ENCODE peak calls at places on chromosomes 7 and 10, in seven cellular contexts. One of them, this sample, is unnamed.
A peak's percentile ranks its signal among the peaks of the same experiment; 100 is the strongest.

GRCh38 chr7:2452074-2452507 is 24.1 kb downstream of the GRIFIN start:
- DNase-seq in fibroblast of the aortic adventitia: no peak
- DNase-seq in PC-9: no peak
- DNase-seq in kidney epithelial cell: no peak
- DNase-seq in thoracic aorta: no peak
- DNase-seq in spleen: peak; percentile 78
- DNase-seq in prostate gland: no peak
- DNase-seq in this sample: no peak

GRCh38 chr7:133937786-133938185 is 189.4 kb upstream of the LRGUK start:
- DNase-seq in fibroblast of the aortic adventitia: no peak
- DNase-seq in PC-9: no peak
- DNase-seq in kidney epithelial cell: no peak
- DNase-seq in thoracic aorta: no peak
- DNase-seq in spleen: no peak
- DNase-seq in prostate gland: no peak
- DNase-seq in this sample: no peak

GRCh38 chr10:100009283-100009792 is 409 bp downstream of the DNMBP start:
- DNase-seq in fibroblast of the aortic adventitia: peak; percentile 48
- DNase-seq in PC-9: no peak
- DNase-seq in kidney epithelial cell: no peak
- DNase-seq in thoracic aorta: no peak
- DNase-seq in spleen: peak; percentile 95
- DNase-seq in prostate gland: peak; percentile 56
- DNase-seq in this sample: no peak

GRCh38 chr10:66924674-66925345 is 1.0 kb upstream of the LRRTM3 start:
- DNase-seq in fibroblast of the aortic adventitia: no peak
- DNase-seq in PC-9: peak; percentile 42
- DNase-seq in kidney epithelial cell: no peak
- DNase-seq in thoracic aorta: no peak
- DNase-seq in spleen: no peak
- DNase-seq in prostate gland: no peak
- DNase-seq in this sample: peak; percentile 7

GRCh38 chr10:123665371-123666286 is 526 bp upstream of the GPR26 start:
- DNase-seq in fibroblast of the aortic adventitia: no peak
- DNase-seq in PC-9: no peak
- DNase-seq in kidney epithelial cell: no peak
- DNase-seq in thoracic aorta: no peak
- DNase-seq in spleen: no peak
- DNase-seq in prostate gland: no peak
- DNase-seq in this sample: no peak

GRCh38 chr10:3528271-3528670 is 256.7 kb downstream of the KLF6 start:
- DNase-seq in fibroblast of the aortic adventitia: peak; percentile 86
- DNase-seq in PC-9: no peak
- DNase-seq in kidney epithelial cell: no peak
- DNase-seq in thoracic aorta: no peak
- DNase-seq in spleen: no peak
- DNase-seq in prostate gland: no peak
- DNase-seq in this sample: no peak

GRCh38 chr7:117283371-117283770 is 39.5 kb downstream of the WNT2 start:
- DNase-seq in fibroblast of the aortic adventitia: peak; percentile 84
- DNase-seq in PC-9: no peak
- DNase-seq in kidney epithelial cell: peak; percentile 45
- DNase-seq in thoracic aorta: no peak
- DNase-seq in spleen: no peak
- DNase-seq in prostate gland: no peak
- DNase-seq in this sample: no peak

GRCh38 chr10:132185601-132186487 is 904 bp upstream of the DPYSL4 start:
- DNase-seq in fibroblast of the aortic adventitia: peak; percentile 12
- DNase-seq in PC-9: no peak
- DNase-seq in kidney epithelial cell: no peak
- DNase-seq in thoracic aorta: no peak
- DNase-seq in spleen: no peak
- DNase-seq in prostate gland: peak; percentile 44
- DNase-seq in this sample: no peak

GRCh38 chr7:114818501-114818900 is 103.4 kb upstream of the MDFIC start:
- DNase-seq in fibroblast of the aortic adventitia: peak; percentile 61
- DNase-seq in PC-9: peak; percentile 40
- DNase-seq in kidney epithelial cell: peak; percentile 10
- DNase-seq in thoracic aorta: no peak
- DNase-seq in spleen: no peak
- DNase-seq in prostate gland: no peak
- DNase-seq in this sample: peak; percentile 37

GRCh38 chr10:129772472-129773358 is 191.4 kb downstream of the EBF3 start:
- DNase-seq in fibroblast of the aortic adventitia: no peak
- DNase-seq in PC-9: no peak
- DNase-seq in kidney epithelial cell: no peak
- DNase-seq in thoracic aorta: no peak
- DNase-seq in spleen: peak; percentile 54
- DNase-seq in prostate gland: no peak
- DNase-seq in this sample: no peak

GRCh38 chr7:6579446-6579845 is 2.2 kb downstream of the ZDHHC4 start:
- DNase-seq in fibroblast of the aortic adventitia: no peak
- DNase-seq in PC-9: peak; percentile 56
- DNase-seq in kidney epithelial cell: no peak
- DNase-seq in thoracic aorta: no peak
- DNase-seq in spleen: no peak
- DNase-seq in prostate gland: no peak
- DNase-seq in this sample: no peak

GRCh38 chr7:84123903-84124573 is 70.6 kb downstream of the SEMA3A start:
- DNase-seq in fibroblast of the aortic adventitia: no peak
- DNase-seq in PC-9: no peak
- DNase-seq in kidney epithelial cell: no peak
- DNase-seq in thoracic aorta: no peak
- DNase-seq in spleen: no peak
- DNase-seq in prostate gland: no peak
- DNase-seq in this sample: no peak

GRCh38 chr10:129872001-129872400 is 92.1 kb downstream of the EBF3 start:
- DNase-seq in fibroblast of the aortic adventitia: no peak
- DNase-seq in PC-9: no peak
- DNase-seq in kidney epithelial cell: no peak
- DNase-seq in thoracic aorta: no peak
- DNase-seq in spleen: no peak
- DNase-seq in prostate gland: no peak
- DNase-seq in this sample: no peak

GRCh38 chr7:6489612-6490011 is 41.9 kb upstream of the DAGLB start:
- DNase-seq in fibroblast of the aortic adventitia: no peak
- DNase-seq in PC-9: no peak
- DNase-seq in kidney epithelial cell: no peak
- DNase-seq in thoracic aorta: no peak
- DNase-seq in spleen: no peak
- DNase-seq in prostate gland: no peak
- DNase-seq in this sample: no peak

GRCh38 chr7:100604976-100605911 is 3.1 kb downstream of the PCOLCE start:
- DNase-seq in fibroblast of the aortic adventitia: no peak
- DNase-seq in PC-9: no peak
- DNase-seq in kidney epithelial cell: no peak
- DNase-seq in thoracic aorta: no peak
- DNase-seq in spleen: peak; percentile 86
- DNase-seq in prostate gland: no peak
- DNase-seq in this sample: no peak

GRCh38 chr10:35712486-35712885 is 70.4 kb upstream of the FZD8 start:
- DNase-seq in fibroblast of the aortic adventitia: no peak
- DNase-seq in PC-9: no peak
- DNase-seq in kidney epithelial cell: no peak
- DNase-seq in thoracic aorta: no peak
- DNase-seq in spleen: no peak
- DNase-seq in prostate gland: no peak
- DNase-seq in this sample: no peak

GRCh38 chr7:37921340-37921805 is 933 bp downstream of the EPDR1 start:
- DNase-seq in fibroblast of the aortic adventitia: peak; percentile 53
- DNase-seq in PC-9: no peak
- DNase-seq in kidney epithelial cell: no peak
- DNase-seq in thoracic aorta: no peak
- DNase-seq in spleen: no peak
- DNase-seq in prostate gland: no peak
- DNase-seq in this sample: no peak

GRCh38 chr7:16753102-16753931 is at the start of gene TSPAN13:
- DNase-seq in fibroblast of the aortic adventitia: no peak
- DNase-seq in PC-9: peak; percentile 97
- DNase-seq in kidney epithelial cell: peak; percentile 54
- DNase-seq in thoracic aorta: no peak
- DNase-seq in spleen: peak; percentile 95
- DNase-seq in prostate gland: peak; percentile 94
- DNase-seq in this sample: peak; percentile 34

GRCh38 chr7:29565982-29566746 is 2.5 kb downstream of the PRR15 start:
- DNase-seq in fibroblast of the aortic adventitia: no peak
- DNase-seq in PC-9: no peak
- DNase-seq in kidney epithelial cell: no peak
- DNase-seq in thoracic aorta: no peak
- DNase-seq in spleen: peak; percentile 76
- DNase-seq in prostate gland: no peak
- DNase-seq in this sample: no peak

GRCh38 chr10:112713411-112713810 is 236.6 kb upstream of the TCF7L2 start:
- DNase-seq in fibroblast of the aortic adventitia: no peak
- DNase-seq in PC-9: no peak
- DNase-seq in kidney epithelial cell: no peak
- DNase-seq in thoracic aorta: no peak
- DNase-seq in spleen: no peak
- DNase-seq in prostate gland: no peak
- DNase-seq in this sample: no peak

GRCh38 chr7:76066716-76067503 is 19.0 kb downstream of the MDH2 start:
- DNase-seq in fibroblast of the aortic adventitia: no peak
- DNase-seq in PC-9: no peak
- DNase-seq in kidney epithelial cell: no peak
- DNase-seq in thoracic aorta: no peak
- DNase-seq in spleen: no peak
- DNase-seq in prostate gland: no peak
- DNase-seq in this sample: no peak

GRCh38 chr10:132883391-132883881 is 58.9 kb downstream of the CFAP46 start:
- DNase-seq in fibroblast of the aortic adventitia: no peak
- DNase-seq in PC-9: no peak
- DNase-seq in kidney epithelial cell: no peak
- DNase-seq in thoracic aorta: no peak
- DNase-seq in spleen: peak; percentile 54
- DNase-seq in prostate gland: no peak
- DNase-seq in this sample: no peak

GRCh38 chr10:23994459-23995046 is 214.4 kb upstream of the KIAA1217 start:
- DNase-seq in fibroblast of the aortic adventitia: peak; percentile 70
- DNase-seq in PC-9: no peak
- DNase-seq in kidney epithelial cell: peak; percentile 19
- DNase-seq in thoracic aorta: peak; percentile 4
- DNase-seq in spleen: no peak
- DNase-seq in prostate gland: peak; percentile 75
- DNase-seq in this sample: no peak

GRCh38 chr7:25009271-25009670 is 29.3 kb upstream of the OSBPL3 start:
- DNase-seq in fibroblast of the aortic adventitia: peak; percentile 96
- DNase-seq in PC-9: no peak
- DNase-seq in kidney epithelial cell: no peak
- DNase-seq in thoracic aorta: no peak
- DNase-seq in spleen: no peak
- DNase-seq in prostate gland: no peak
- DNase-seq in this sample: peak; percentile 36

GRCh38 chr10:108545921-108546320 is 1377.4 kb downstream of the XPNPEP1 start:
- DNase-seq in fibroblast of the aortic adventitia: no peak
- DNase-seq in PC-9: no peak
- DNase-seq in kidney epithelial cell: no peak
- DNase-seq in thoracic aorta: no peak
- DNase-seq in spleen: no peak
- DNase-seq in prostate gland: no peak
- DNase-seq in this sample: no peak

GRCh38 chr7:155509725-155510551 is 36.4 kb downstream of the CNPY1 start:
- DNase-seq in fibroblast of the aortic adventitia: no peak
- DNase-seq in PC-9: no peak
- DNase-seq in kidney epithelial cell: no peak
- DNase-seq in thoracic aorta: no peak
- DNase-seq in spleen: peak; percentile 62
- DNase-seq in prostate gland: no peak
- DNase-seq in this sample: no peak

DNA sequence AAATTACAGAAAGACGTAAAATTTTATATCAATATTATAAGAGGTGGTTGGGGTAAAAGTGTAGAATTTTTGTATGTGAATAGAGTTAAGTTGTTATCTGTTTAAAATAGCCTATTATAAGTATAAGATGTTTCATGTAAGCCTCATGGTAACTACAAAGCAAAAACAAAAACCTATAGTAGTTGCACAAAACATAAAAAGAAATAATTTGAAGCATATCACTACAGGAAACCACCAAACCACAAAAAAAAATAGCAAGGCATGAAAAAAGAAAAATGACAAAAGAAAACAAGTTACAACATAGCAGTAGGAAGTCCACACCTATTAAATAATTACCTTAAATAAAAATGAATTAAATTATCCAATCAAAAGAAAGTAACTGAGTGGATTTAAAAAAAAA is 12.4 kb upstream of the GSTK1 start:
- DNase-seq in fibroblast of the aortic adventitia: no peak
- DNase-seq in PC-9: no peak
- DNase-seq in kidney epithelial cell: no peak
- DNase-seq in thoracic aorta: no peak
- DNase-seq in spleen: no peak
- DNase-seq in prostate gland: no peak
- DNase-seq in this sample: no peak
- H3K4me3 ChIP-seq in fibroblast of the aortic adventitia: no peak overlapping the region
- H3K4me3 ChIP-seq in PC-9: no peak overlapping the region
- H3K4me3 ChIP-seq in kidney epithelial cell: no peak overlapping the region
- H3K4me3 ChIP-seq in thoracic aorta: no peak overlapping the region
- H3K4me3 ChIP-seq in spleen: no peak overlapping the region
- H3K4me3 ChIP-seq in prostate gland: no peak overlapping the region
- H3K4me3 ChIP-seq in this sample: no peak overlapping the region

DNA sequence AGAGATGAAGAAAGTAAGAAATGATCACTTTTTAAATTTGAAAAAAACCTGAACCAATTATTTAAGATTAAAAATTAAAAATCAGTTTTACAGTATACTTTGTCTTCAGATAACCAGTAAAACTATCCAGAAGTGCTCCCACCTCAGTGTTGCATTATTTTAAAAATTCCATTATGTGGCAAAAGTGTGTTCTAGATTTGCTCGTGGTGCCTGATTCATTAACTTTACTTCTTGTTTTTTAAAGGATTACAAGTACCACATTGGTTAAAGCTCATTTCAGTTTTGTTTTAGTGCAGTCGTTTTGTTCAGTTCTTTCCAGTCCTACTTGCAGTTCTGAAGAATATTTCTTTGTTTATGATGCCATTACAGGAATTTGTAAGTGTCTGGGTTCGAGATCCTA is 68.9 kb downstream of the SNX10 start:
- DNase-seq in fibroblast of the aortic adventitia: no peak
- DNase-seq in PC-9: no peak
- DNase-seq in kidney epithelial cell: no peak
- DNase-seq in thoracic aorta: no peak
- DNase-seq in spleen: no peak
- DNase-seq in prostate gland: no peak
- DNase-seq in this sample: no peak
- TF ChIP-seq CTCF in fibroblast of the aortic adventitia: no peak
- TF ChIP-seq CTCF in PC-9: no peak
- TF ChIP-seq CTCF in kidney epithelial cell: no peak
- TF ChIP-seq CTCF in thoracic aorta: no peak
- TF ChIP-seq CTCF in spleen: no peak
- TF ChIP-seq CTCF in prostate gland: no peak
- TF ChIP-seq CTCF in this sample: no peak

GRCh38 chr7:124284937-124285336 is 252.1 kb upstream of the TMEM229A start:
- DNase-seq in fibroblast of the aortic adventitia: no peak
- DNase-seq in PC-9: no peak
- DNase-seq in kidney epithelial cell: no peak
- DNase-seq in thoracic aorta: no peak
- DNase-seq in spleen: no peak
- DNase-seq in prostate gland: no peak
- DNase-seq in this sample: no peak
- H3K4me3 ChIP-seq in fibroblast of the aortic adventitia: no peak overlapping the region
- H3K4me3 ChIP-seq in PC-9: no peak overlapping the region
- H3K4me3 ChIP-seq in kidney epithelial cell: no peak overlapping the region
- H3K4me3 ChIP-seq in thoracic aorta: no peak overlapping the region
- H3K4me3 ChIP-seq in spleen: no peak overlapping the region
- H3K4me3 ChIP-seq in prostate gland: no peak overlapping the region
- H3K4me3 ChIP-seq in this sample: no peak overlapping the region

GRCh38 chr7:1020849-1021251 is 23.5 kb upstream of the GPR146 start:
- DNase-seq in fibroblast of the aortic adventitia: no peak
- DNase-seq in PC-9: no peak
- DNase-seq in kidney epithelial cell: no peak
- DNase-seq in thoracic aorta: no peak
- DNase-seq in spleen: peak; percentile 59
- DNase-seq in prostate gland: no peak
- DNase-seq in this sample: no peak
- TF ChIP-seq CTCF in fibroblast of the aortic adventitia: no peak
- TF ChIP-seq CTCF in PC-9: no peak
- TF ChIP-seq CTCF in kidney epithelial cell: no peak
- TF ChIP-seq CTCF in thoracic aorta: no peak
- TF ChIP-seq CTCF in spleen: no peak
- TF ChIP-seq CTCF in prostate gland: no peak
- TF ChIP-seq CTCF in this sample: peak; percentile 32

This sample was measured in retinal pigment epithelial cell.